ENCODE peak calls at places on chromosomes 2 and 18, in five cellular contexts. Y is HCT116, I is heart right ventricle, G is mesenchymal stem cell, B is PC-3. R is an unnamed sample. For H3K4me1, the result is how much of the 10 kb centered on the place peaks cover.

GRCh38 chr2:27915191-27915590 is 24.7 kb downstream of the BABAM2 start:
- DNase-seq in Y (no peak), I (no peak), G (no peak), B (no peak), R (no peak)

GRCh38 chr18:22009242-22009641 is 160.1 kb upstream of the GATA6 start:
- DNase-seq in Y (no peak), I (no peak), G (no peak), B (no peak), R (no peak)

GRCh38 chr2:16251511-16252205 is 311.3 kb downstream of the MYCN start:
- DNase-seq in Y (no peak), I (no peak), G (no peak), B (no peak), R (no peak)

GRCh38 chr2:190533175-190533967 is 1.2 kb downstream of the NEMP2 start:
- DNase-seq in Y (no peak), I (no peak), G (no peak), B (no peak), R (peak)

GRCh38 chr2:235577404-235578330 is 83.8 kb downstream of the AGAP1 start:
- DNase-seq in Y (no peak), I (peak), G (peak), B (no peak), R (peak)

GRCh38 chr2:230932556-230933511 is 7.8 kb upstream of the GPR55 start:
- DNase-seq in Y (no peak), I (peak), G (peak), B (no peak), R (no peak)

GRCh38 chr2:200839513-200839912 is 24.9 kb downstream of the CLK1 start:
- DNase-seq in Y (no peak), I (no peak), G (no peak), B (no peak), R (no peak)

GRCh38 chr2:126100956-126101355 is 555.0 kb upstream of the GYPC start:
- DNase-seq in Y (no peak), I (no peak), G (no peak), B (no peak), R (no peak)

GRCh38 chr18:3256693-3257626 is 5.0 kb upstream of the MYL12B start:
- DNase-seq in Y (no peak), I (no peak), G (peak), B (peak), R (no peak)

GRCh38 chr2:160075171-160075570 is 12.8 kb upstream of the PLA2R1 start:
- DNase-seq in Y (no peak), I (no peak), G (no peak), B (no peak), R (peak)

GRCh38 chr2:10541081-10541480 is 93.0 kb upstream of the ODC1 start:
- DNase-seq in Y (no peak), I (no peak), G (no peak), B (no peak), R (no peak)

GRCh38 chr2:222698276-222698675 is 26.8 kb downstream of the MOGAT1 start:
- DNase-seq in Y (no peak), I (no peak), G (no peak), B (no peak), R (no peak)

GRCh38 chr2:125169022-125169763 is 1144.1 kb downstream of the CNTNAP5 start:
- DNase-seq in Y (no peak), I (no peak), G (peak), B (no peak), R (peak)

GRCh38 chr2:237665713-237666143 is 38.3 kb downstream of the LRRFIP1 start:
- DNase-seq in Y (no peak), I (no peak), G (no peak), B (no peak), R (no peak)

GRCh38 chr18:6396276-6396675 is 18.4 kb downstream of the L3MBTL4 start:
- DNase-seq in Y (no peak), I (no peak), G (no peak), B (no peak), R (no peak)

GRCh38 chr2:173355132-173355865 is 627 bp downstream of the CDCA7 start:
- DNase-seq in Y (peak), I (peak), G (peak), B (peak), R (peak)

GRCh38 chr2:18132697-18133096 is 254.2 kb downstream of the KCNS3 start:
- DNase-seq in Y (no peak), I (no peak), G (peak), B (peak), R (peak)

GRCh38 chr2:37350034-37350433 is 5.6 kb downstream of the QPCT start:
- DNase-seq in Y (no peak), I (no peak), G (peak), B (peak), R (no peak)

GRCh38 chr2:23350026-23350791 is 34.8 kb upstream of the KLHL29 start:
- DNase-seq in Y (no peak), I (no peak), G (no peak), B (peak), R (no peak)

GRCh38 chr2:98282109-98282508 is 64.1 kb upstream of the CNGA3 start:
- DNase-seq in Y (no peak), I (no peak), G (no peak), B (peak), R (peak)

GRCh38 chr2:12587729-12588522 is 128.8 kb upstream of the TRIB2 start:
- DNase-seq in Y (no peak), I (no peak), G (peak), B (peak), R (peak)

GRCh38 chr2:9982891-9983290 is 31.4 kb downstream of the GRHL1 start:
- DNase-seq in Y (no peak), I (no peak), G (no peak), B (no peak), R (no peak)

GRCh38 chr2:201808070-201808469 is 1.7 kb downstream of the CDK15 start:
- DNase-seq in Y (no peak), I (no peak), G (no peak), B (no peak), R (no peak)

GRCh38 chr18:67875057-67875456 is 358.5 kb upstream of the DSEL start:
- DNase-seq in Y (no peak), I (no peak), G (no peak), B (peak), R (peak)

GRCh38 chr18:46623541-46623940 is 33.5 kb downstream of the LOXHD1 start:
- DNase-seq in Y (no peak), I (peak), G (no peak), B (no peak), R (no peak)

GRCh38 chr2:215836881-215837280 is 176.5 kb downstream of the MREG start:
- DNase-seq in Y (no peak), I (no peak), G (no peak), B (no peak), R (no peak)

GRCh38 chr18:79884963-79885728 is 66.3 kb downstream of the SLC66A2 start:
- DNase-seq in Y (no peak), I (no peak), G (no peak), B (no peak), R (no peak)

GRCh38 chr18:22563098-22563707 is 145.5 kb upstream of the CTAGE1 start:
- DNase-seq in Y (peak), I (no peak), G (peak), B (peak), R (peak)

GRCh38 chr2:17166506-17166905 is 351.7 kb downstream of the RAD51AP2 start:
- DNase-seq in Y (no peak), I (no peak), G (peak), B (no peak), R (peak)

GRCh38 chr2:222142027-222142426 is 156.8 kb downstream of the PAX3 start:
- DNase-seq in Y (no peak), I (no peak), G (no peak), B (peak), R (peak)

GRCh38 chr18:58669731-58670379 is 1.4 kb upstream of the MALT1 start:
- DNase-seq in Y (peak), I (no peak), G (peak), B (peak), R (peak)

GRCh38 chr2:223674998-223675609 is 72.9 kb upstream of the SCG2 start:
- DNase-seq in Y (peak), I (no peak), G (peak), B (peak), R (peak)

DNA sequence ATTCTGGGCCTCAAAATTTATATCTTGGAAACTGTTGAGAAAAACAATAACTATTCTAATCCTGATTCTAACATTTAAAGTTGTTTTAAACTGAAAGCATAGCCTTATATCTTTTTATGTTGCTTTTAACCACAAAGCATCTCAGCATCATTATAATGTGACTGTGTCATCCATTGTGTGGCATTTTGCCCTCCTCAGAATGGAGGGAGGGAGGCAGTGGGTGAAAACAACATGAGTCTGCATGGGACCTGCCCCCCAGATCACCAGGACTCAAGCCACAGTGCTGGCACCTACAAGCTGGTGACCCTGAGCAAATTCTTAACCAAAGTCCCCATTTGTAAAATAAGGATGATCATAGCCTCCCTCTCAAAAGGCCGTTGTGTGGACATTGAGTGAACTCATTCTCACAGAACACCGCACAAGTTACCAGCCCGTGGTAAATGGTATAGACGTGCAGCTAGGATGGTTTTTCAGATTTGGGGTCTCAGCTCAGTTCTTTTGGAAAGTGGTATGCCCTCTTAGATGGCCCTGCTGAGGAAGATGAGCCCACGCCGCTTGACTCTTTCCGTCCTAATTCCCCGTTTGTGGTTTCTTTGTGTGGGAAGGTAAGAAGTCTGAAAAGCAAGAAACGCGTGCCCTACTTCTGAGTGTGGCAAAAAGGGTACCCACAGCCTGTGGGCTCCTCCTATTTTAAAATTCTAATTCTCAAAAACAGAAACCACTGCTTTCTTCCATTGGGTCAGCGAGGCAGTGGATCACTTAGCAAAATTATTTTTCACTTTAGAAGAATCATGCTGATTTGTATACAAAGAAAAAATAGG is 305.0 kb upstream of the ID2 start:
- DNase-seq in Y (no peak), I (no peak), G (no peak), B (no peak), R (peak)
- H3K4me1 ChIP-seq in Y (under half), I (under half), G (under half), B (under half), R (under half)

GRCh38 chr2:112629823-112630222 is 15.9 kb upstream of the SLC20A1 start:
- DNase-seq in Y (no peak), I (no peak), G (no peak), B (no peak), R (no peak)
- H3K4me1 ChIP-seq in Y (half or more), I (under half), G (under half), B (half or more), R (under half)

DNA sequence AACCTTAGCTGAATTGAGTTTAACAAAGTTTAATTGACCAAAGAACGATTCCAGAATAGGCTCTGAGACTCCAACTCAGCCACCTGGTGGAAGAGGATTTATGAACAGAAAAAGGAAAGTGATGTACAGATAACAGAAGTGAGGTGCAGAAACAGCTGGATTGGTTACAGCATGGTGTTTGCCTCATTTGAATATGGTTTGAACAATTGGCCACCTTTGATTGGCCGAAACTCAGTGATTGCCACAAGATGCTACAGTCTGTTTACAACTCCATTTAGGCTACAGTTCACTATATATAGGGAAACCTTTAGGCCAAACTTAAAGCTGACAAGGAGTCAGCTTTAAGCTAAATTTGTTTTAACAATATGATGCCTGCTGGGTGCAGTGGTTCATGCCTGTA is 28.1 kb upstream of the SLC35G4 start:
- DNase-seq in Y (no peak), I (no peak), G (no peak), B (no peak), R (no peak)
- H3K4me1 ChIP-seq in Y (under half), I (under half), G (under half), B (under half), R (under half)

GRCh38 chr2:121366040-121366439 is 81.0 kb upstream of the TFCP2L1 start:
- DNase-seq in Y (no peak), I (no peak), G (no peak), B (no peak), R (no peak)
- H3K4me1 ChIP-seq in Y (under half), I (under half), G (under half), B (half or more), R (under half)

GRCh38 chr2:234326694-234327093 is 170.2 kb downstream of the ARL4C start:
- DNase-seq in Y (no peak), I (no peak), G (no peak), B (no peak), R (no peak)
- H3K4me1 ChIP-seq in Y (under half), I (under half), G (under half), B (under half), R (under half)

DNA sequence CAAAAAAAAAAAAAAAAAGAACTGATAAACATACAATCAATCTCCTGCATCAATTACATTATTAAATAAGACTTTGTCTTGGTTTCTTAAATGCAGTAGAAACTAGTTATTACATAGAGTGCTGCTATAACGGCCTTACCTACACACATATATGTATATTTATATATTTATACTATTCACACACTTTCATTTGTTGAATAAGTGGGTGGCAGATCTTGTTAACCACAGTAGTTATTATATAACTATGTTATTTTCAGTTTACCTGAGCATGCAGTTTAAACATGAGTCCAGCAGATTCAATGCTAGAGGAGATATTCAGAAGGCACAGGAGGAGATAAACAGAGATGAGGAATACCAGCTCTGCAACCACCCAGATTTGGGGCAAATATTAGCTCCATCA is 81.5 kb upstream of the CD226 start:
- DNase-seq in Y (no peak), I (no peak), G (no peak), B (no peak), R (no peak)
- H3K4me1 ChIP-seq in Y (under half), I (under half), G (under half), B (under half), R (under half)

GRCh38 chr2:49585921-49586320 is 431.6 kb upstream of the FSHR start:
- DNase-seq in Y (no peak), I (no peak), G (no peak), B (no peak), R (no peak)
- H3K4me1 ChIP-seq in Y (under half), I (under half), G (under half), B (under half), R (under half)

GRCh38 chr2:150469706-150470105 is 17.8 kb downstream of the RND3 start:
- DNase-seq in Y (no peak), I (no peak), G (no peak), B (no peak), R (no peak)

GRCh38 chr2:150465703-150466569 is 21.5 kb downstream of the RND3 start:
- DNase-seq in Y (no peak), I (no peak), G (peak), B (peak), R (peak)

GRCh38 chr2:150467641-150467963 is 19.9 kb downstream of the RND3 start:
- DNase-seq in Y (no peak), I (no peak), G (no peak), B (peak), R (no peak)

GRCh38 chr2:150468350-150468960 is 19.0 kb downstream of the RND3 start:
- DNase-seq in Y (no peak), I (no peak), G (no peak), B (peak), R (no peak)

DNA sequence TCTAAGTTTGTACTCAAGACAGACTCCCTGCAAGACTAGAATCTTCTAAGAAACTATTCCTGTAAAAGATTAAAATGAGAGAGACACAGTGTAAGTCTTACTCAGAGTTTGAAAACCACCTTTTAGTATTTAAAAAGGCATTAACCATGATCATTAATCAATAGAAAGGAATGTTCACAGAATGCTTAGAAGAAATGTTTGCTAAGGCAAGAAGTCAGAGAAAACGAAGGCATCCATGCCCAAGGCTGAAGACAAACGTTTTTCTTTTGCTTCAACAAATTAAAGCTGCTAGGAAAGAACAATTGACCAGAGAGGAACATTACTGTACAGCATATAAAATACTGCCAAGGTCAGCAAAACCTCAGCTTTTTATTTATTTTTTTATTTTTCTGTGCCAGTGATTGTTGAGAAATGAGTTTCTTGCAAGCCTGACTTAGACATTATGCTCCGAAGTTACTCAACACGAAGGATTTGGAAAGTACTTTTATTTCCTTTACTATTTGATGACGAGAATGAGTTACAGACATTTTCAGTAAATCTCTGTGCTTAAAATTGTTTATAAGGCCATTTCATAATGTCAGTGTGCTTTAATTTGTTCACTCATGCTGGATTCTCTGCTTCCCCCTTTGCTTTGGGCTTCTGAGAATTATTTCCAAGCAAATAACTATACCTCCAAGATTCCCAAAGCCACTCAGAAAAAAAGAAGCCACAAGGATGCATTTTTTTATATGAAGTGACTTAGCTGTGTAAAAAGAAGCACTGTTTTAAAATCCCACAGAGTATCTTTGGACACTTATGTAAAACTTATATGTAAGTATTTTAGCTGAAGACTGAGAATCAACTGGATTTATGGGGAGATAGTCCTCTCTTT is 20.5 kb downstream of the RND3 start:
- DNase-seq in Y (no peak), I (no peak), G (peak), B (peak), R (peak)
- H3K4me1 ChIP-seq in Y (under half), I (under half), G (under half), B (half or more), R (under half)

GRCh38 chr2:157592374-157592773 is 36.3 kb downstream of the ACVR1C start:
- DNase-seq in Y (no peak), I (no peak), G (no peak), B (no peak), R (no peak)

GRCh38 chr2:157592983-157593382 is 35.7 kb downstream of the ACVR1C start:
- DNase-seq in Y (no peak), I (no peak), G (peak), B (peak), R (peak)

GRCh38 chr2:157593411-157593810 is 35.3 kb downstream of the ACVR1C start:
- DNase-seq in Y (no peak), I (no peak), G (no peak), B (no peak), R (no peak)

DNA sequence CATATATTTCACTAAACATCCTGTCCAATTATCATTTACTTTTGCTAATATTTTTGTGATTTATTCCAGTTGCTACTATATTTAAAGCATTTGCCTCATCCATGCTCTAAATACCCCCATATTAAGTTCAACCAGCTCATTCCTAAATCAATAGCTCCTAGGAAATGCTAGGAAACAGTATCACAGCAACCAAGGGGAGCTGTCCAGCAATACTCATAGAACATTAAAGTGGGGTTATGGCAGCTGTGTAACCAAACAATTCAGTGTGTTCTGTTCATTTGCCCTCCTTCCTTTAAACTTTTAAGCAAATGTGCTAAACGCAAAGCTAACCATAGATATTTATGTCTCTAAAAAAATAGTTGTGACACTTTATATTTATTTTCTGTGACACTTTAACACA is 41.1 kb downstream of the ACVR1C start:
- DNase-seq in Y (no peak), I (no peak), G (no peak), B (no peak), R (peak)
- H3K4me1 ChIP-seq in Y (under half), I (under half), G (under half), B (under half), R (under half)